ENCODE peak calls at places on chromosomes 5 and 9, in ten cellular contexts. L, Z, R, B, A, P, U, O, C and V are unnamed samples.

GRCh38 chr9:98379572-98379971 is 124.1 kb upstream of the TBC1D2 start:
- DNase-seq in U (no peak), R (no peak), C (no peak), Z (no peak), P (no peak), O (no peak), L (no peak), A (no peak), B (no peak), V (no peak)

GRCh38 chr5:112711436-112711835 is 26.2 kb upstream of the APC start:
- DNase-seq in L (no peak), Z (no peak), O (no peak), P (no peak), C (no peak), U (no peak), R (no peak), A (no peak), B (no peak), V (no peak)

GRCh38 chr5:4879693-4880303 is 260.3 kb upstream of the ADAMTS16 start:
- DNase-seq in P (peak), Z (peak), R (peak), O (peak), C (peak), U (peak), L (peak), B (peak), A (peak), V (no peak)

GRCh38 chr9:136015656-136016055 is 54.5 kb upstream of the UBAC1 start:
- DNase-seq in C (no peak), P (no peak), Z (no peak), B (no peak), U (no peak), O (no peak), L (no peak), A (no peak), R (no peak), V (no peak)

GRCh38 chr5:86971034-86971511 is 296.6 kb upstream of the RASA1 start:
- DNase-seq in Z (peak), B (no peak), U (no peak), C (peak), P (peak), R (no peak), L (peak), O (peak), A (no peak), V (peak)

GRCh38 chr9:136055715-136056545 is 39.2 kb downstream of the NACC2 start:
- DNase-seq in R (no peak), C (no peak), L (no peak), B (no peak), U (no peak), Z (no peak), A (no peak), O (no peak), P (no peak), V (no peak)

GRCh38 chr5:154523704-154524103 is 45.7 kb upstream of the HAND1 start:
- DNase-seq in A (no peak), L (peak), R (no peak), B (no peak), P (no peak), U (peak), Z (no peak), O (no peak), C (peak), V (no peak)

GRCh38 chr5:1103505-1104326 is 8.1 kb downstream of the SLC12A7 start:
- DNase-seq in U (peak), O (no peak), R (no peak), L (peak), B (peak), A (peak), Z (no peak), C (no peak), P (no peak), V (no peak)

GRCh38 chr5:127793879-127794278 is 90.7 kb downstream of the CCDC192 start:
- DNase-seq in C (no peak), P (no peak), O (no peak), Z (no peak), R (no peak), A (no peak), U (no peak), L (no peak), B (no peak), V (no peak)

GRCh38 chr9:133224762-133225161 is 15.7 kb upstream of the OBP2B start:
- DNase-seq in B (no peak), C (no peak), U (no peak), O (no peak), Z (no peak), R (no peak), P (no peak), A (no peak), L (no peak), V (no peak)

GRCh38 chr9:17660158-17660557 is 81.3 kb downstream of the SH3GL2 start:
- DNase-seq in O (no peak), U (no peak), A (no peak), P (no peak), C (no peak), B (no peak), Z (no peak), R (no peak), L (no peak), V (no peak)

GRCh38 chr5:177040814-177041410 is 18.4 kb downstream of the ZNF346 start:
- DNase-seq in P (no peak), A (no peak), O (no peak), Z (no peak), U (no peak), R (no peak), L (peak), B (no peak), C (peak), V (peak)

GRCh38 chr5:155878991-155879575 is 447.9 kb upstream of the SGCD start:
- DNase-seq in P (no peak), L (no peak), O (no peak), R (no peak), A (no peak), U (no peak), C (no peak), B (no peak), Z (no peak), V (no peak)

GRCh38 chr5:160727296-160727997 is 124.6 kb downstream of the ATP10B start:
- DNase-seq in Z (no peak), L (no peak), U (no peak), B (no peak), A (no peak), C (no peak), O (no peak), R (no peak), P (no peak), V (no peak)

GRCh38 chr5:151647320-151647861 is 39.3 kb downstream of the SPARC start:
- DNase-seq in O (no peak), L (no peak), B (no peak), A (no peak), P (no peak), R (no peak), U (no peak), Z (no peak), C (peak), V (no peak)

GRCh38 chr9:126117158-126117425 is 209.5 kb upstream of the MVB12B start:
- DNase-seq in Z (no peak), P (no peak), O (no peak), L (no peak), B (no peak), R (no peak), C (no peak), A (no peak), U (no peak), V (no peak)

GRCh38 chr5:150301901-150302300 is 804 bp downstream of the ARSI start:
- DNase-seq in R (no peak), L (no peak), Z (no peak), A (no peak), B (no peak), P (no peak), C (no peak), O (no peak), U (no peak), V (no peak)

GRCh38 chr5:132495672-132496630 is 5.4 kb upstream of the IRF1 start:
- DNase-seq in Z (peak), O (peak), B (peak), P (peak), C (peak), R (peak), A (peak), L (peak), U (peak), V (no peak)
- TF ChIP-seq CTCF in Z (peak), O (no peak), B (no peak), P (peak), C (no peak), R (no peak), A (no peak), L (peak), U (no peak), V (no peak)

GRCh38 chr5:73443725-73444498 is 4.7 kb downstream of the FOXD1 start:
- DNase-seq in C (no peak), U (no peak), L (no peak), R (no peak), A (no peak), O (no peak), P (no peak), Z (no peak), B (no peak), V (no peak)
- H3K4me3 ChIP-seq in C (no peak), U (no peak), L (no peak), R (no peak), A (peak), O (no peak), P (no peak), Z (no peak), B (no peak), V (peak)

GRCh38 chr9:129944501-129945116 is 98.4 kb downstream of the FNBP1 start:
- DNase-seq in A (no peak), Z (peak), L (no peak), P (no peak), U (no peak), C (peak), B (no peak), R (no peak), O (no peak), V (no peak)
- TF ChIP-seq CTCF in A (no peak), Z (no peak), L (no peak), P (no peak), U (no peak), C (no peak), B (no peak), R (no peak), O (no peak), V (no peak)

GRCh38 chr9:137757613-137758029 is 120.0 kb upstream of the CACNA1B start:
- DNase-seq in L (peak), P (peak), C (peak), Z (no peak), B (no peak), O (peak), A (no peak), U (no peak), R (peak), V (peak)
- H3K4me3 ChIP-seq in L (no peak), P (no peak), C (no peak), Z (no peak), B (no peak), O (no peak), A (no peak), U (no peak), R (no peak), V (no peak)